ENCODE peak calls at places on chromosomes 6 and 20, in five cellular contexts. F is HepG2, A is K562, U is SK-N-SH, Q is GM12878. M is an unnamed sample.
A peak's percentile ranks its signal among the peaks of the same experiment; 100 is the strongest.

GRCh38 chr6:1388081-1388926 is 1.1 kb upstream of the FOXF2 start:
- DNase-seq in F (no peak), A (no peak), Q (no peak), U (no peak), M (no peak)

GRCh38 chr6:95294047-95294446 is 283.3 kb upstream of the MANEA start:
- DNase-seq in Q (no peak), F (no peak), U (no peak), A (no peak), M (no peak)

GRCh38 chr20:49447946-49448809 is 34.3 kb downstream of the KCNB1 start:
- DNase-seq in Q (no peak), U (no peak), A (no peak), F (no peak), M (no peak)

GRCh38 chr20:14622796-14623195 is 285.4 kb upstream of the FLRT3 start:
- DNase-seq in F (peak; percentile 27), Q (no peak), U (no peak), A (no peak), M (peak; percentile 15)

GRCh38 chr6:113586413-113586812 is 270.7 kb upstream of the MARCKS start:
- DNase-seq in U (no peak), Q (no peak), F (no peak), A (no peak), M (no peak)

GRCh38 chr6:144744720-144745119 is 459.6 kb downstream of the UTRN start:
- DNase-seq in Q (no peak), A (no peak), U (no peak), F (peak; percentile 21), M (no peak)

GRCh38 chr6:1296542-1296941 is 15.4 kb upstream of the FOXQ1 start:
- DNase-seq in U (no peak), F (no peak), Q (no peak), A (no peak), M (no peak)

GRCh38 chr6:37432916-37433656 is at the start of gene CMTR1:
- DNase-seq in A (peak; percentile 99), F (peak; percentile 85), Q (peak; percentile 83), U (peak; percentile 99), M (peak; percentile 62)

GRCh38 chr20:19407731-19408130 is 195.3 kb downstream of the SLC24A3 start:
- DNase-seq in U (no peak), A (no peak), F (no peak), Q (no peak), M (no peak)

GRCh38 chr6:37502703-37503485 is 3.2 kb upstream of the CCDC167 start:
- DNase-seq in Q (no peak), F (no peak), U (no peak), A (no peak), M (no peak)

GRCh38 chr20:47113362-47114118 is 218.9 kb downstream of the EYA2 start:
- DNase-seq in Q (no peak), F (peak; percentile 16), A (no peak), U (no peak), M (no peak)

GRCh38 chr6:134400941-134401340 is 83.0 kb upstream of the SGK1 start:
- DNase-seq in F (no peak), A (no peak), U (no peak), Q (no peak), M (no peak)

GRCh38 chr20:40984496-40984895 is 44.1 kb upstream of the TOP1 start:
- DNase-seq in A (no peak), U (no peak), F (no peak), Q (no peak), M (no peak)

GRCh38 chr6:69542494-69542893 is 254.3 kb downstream of the LMBRD1 start:
- DNase-seq in A (no peak), U (no peak), F (no peak), Q (no peak), M (no peak)

GRCh38 chr6:161976569-161976968 is 702.7 kb upstream of the AGPAT4 start:
- DNase-seq in Q (no peak), U (no peak), F (no peak), A (no peak), M (no peak)

GRCh38 chr20:36754656-36755222 is 8.8 kb upstream of the NDRG3 start:
- DNase-seq in U (peak; percentile 71), F (peak; percentile 84), A (peak; percentile 67), Q (no peak), M (peak; percentile 37)

GRCh38 chr6:210778-211177 is 81.5 kb upstream of the DUSP22 start:
- DNase-seq in A (no peak), Q (no peak), U (no peak), F (no peak), M (no peak)

DNA sequence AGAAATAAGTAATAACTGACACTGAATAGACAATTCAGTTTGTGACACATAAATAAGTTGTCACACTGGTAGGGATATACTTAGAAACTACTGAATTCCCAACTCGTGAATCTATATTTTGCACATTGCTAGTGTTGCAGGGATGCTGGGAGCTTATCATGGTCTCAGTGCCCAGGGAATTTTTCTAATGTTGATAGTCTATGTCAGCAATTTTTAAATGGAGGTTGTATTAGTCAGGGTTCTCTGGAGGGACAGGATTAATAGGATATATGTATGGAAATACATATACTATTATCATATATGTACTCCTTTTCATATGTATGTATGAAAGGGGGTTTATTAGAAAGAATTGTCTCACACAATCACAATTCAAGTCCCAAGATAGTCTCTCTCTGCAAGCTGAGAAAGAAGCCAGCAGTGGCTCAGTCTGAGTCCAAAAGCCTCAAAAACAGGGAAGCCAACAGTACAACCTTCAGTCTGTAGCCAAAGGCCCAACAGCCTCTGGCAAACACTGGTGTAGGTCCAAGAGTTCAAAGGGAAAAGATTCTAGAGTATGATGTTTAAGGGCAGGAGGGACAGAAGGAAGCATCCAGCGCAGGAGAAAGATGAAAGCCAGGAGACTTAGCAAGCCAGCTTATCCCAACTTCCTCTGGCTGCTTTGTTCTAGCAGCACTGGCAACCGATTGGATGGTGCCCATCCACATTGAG is 980.9 kb upstream of the GJE1 start:
- DNase-seq in F (no peak), A (no peak), Q (no peak), U (no peak), M (no peak)
- TF ChIP-seq ZBTB33 in F (no peak), A (no peak), Q (no peak), U (no peak), M (no peak)

DNA sequence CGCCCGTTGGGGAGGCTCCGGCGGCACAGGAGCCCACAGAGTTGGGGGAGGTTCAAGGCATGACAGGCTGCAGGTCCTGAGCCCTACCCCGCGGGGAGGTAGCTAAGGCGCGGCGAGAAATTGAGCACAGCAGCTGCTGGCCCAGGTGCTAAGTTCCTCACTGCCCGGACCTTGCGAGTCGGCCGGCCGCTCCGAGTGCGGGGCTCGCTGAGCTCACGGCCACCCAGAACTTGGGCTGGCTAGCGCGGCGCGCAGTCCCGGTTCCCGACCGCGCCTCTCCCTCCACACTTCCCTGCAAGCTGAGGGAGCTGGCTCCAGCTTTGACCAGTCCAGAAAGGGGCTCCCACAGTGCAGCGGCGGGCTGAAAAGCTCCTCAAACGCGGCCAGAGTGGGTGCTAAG is 23.9 kb upstream of the KIF13A start:
- DNase-seq in Q (no peak), U (no peak), F (no peak), A (no peak), M (no peak)
- TF ChIP-seq ZBTB33 in Q (no peak), U (no peak), F (no peak), A (no peak), M (no peak)

GRCh38 chr6:131949909-131950766 is 1.0 kb downstream of the CCN2 start:
- DNase-seq in F (peak; percentile 75), Q (no peak), U (peak; percentile 74), A (no peak), M (peak; percentile 32)
- TF ChIP-seq ZBTB33 in F (peak; percentile 57), Q (no peak), U (no peak), A (no peak), M (no peak)

DNA sequence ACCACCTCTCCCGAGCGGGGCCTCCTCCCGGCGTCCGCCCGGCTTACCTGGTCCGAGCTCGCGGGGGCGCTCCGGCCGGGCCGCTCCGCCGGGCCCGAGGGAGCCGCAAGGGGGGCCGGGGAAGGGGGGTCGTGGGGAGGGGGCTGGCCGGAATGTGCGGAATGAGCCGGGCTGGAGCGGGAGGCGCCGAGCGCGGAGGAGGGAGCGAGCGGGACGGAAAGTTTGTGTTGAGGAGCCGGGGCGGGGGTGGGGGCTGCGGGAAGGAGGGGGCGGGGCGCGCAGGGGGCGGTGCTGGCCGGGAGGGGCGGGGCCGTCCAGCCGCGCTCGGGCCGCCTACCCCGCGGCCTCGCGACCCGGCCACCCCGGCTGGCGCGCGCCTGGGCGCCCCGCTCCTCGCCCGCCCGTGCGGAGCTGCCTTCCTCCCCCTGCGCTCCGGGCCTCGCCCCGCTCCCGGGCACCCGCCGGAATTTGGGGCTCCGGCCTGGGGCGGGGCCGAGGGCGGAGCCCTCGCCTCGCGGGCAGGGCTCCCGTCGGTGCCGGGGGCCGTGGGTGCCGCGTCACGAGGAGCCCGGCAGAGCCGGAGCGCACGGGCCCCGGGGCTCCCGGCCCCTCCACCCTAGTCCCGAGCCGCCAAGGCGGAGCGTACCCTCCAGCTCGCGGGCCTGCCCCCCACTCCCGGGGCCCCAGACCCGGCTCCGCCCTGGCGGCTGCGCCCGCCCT is at the start of gene TEAD3:
- DNase-seq in F (peak; percentile 69), U (peak; percentile 97), Q (no peak), A (peak; percentile 97), M (no peak)
- TF ChIP-seq ZBTB33 in F (no peak), U (no peak), Q (no peak), A (no peak), M (no peak)

DNA sequence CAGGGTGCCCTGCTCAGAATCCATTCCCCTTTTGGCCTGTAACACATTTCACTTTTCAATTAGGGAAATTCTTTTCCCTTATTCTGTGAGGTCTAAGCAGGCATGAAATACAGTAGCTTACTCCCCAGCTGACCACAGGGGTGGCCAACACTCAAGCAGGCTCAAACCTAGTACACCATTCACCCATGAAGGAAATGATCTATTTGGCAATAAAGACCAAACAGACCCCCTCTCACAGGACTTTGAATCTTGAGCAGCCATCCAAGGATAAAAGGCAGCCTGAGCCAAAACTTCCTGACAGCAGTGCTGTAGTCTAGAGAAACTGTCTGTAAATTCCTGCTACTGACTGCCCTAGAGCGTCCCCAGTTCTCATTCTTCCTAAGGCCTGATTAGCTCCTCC is 17.7 kb downstream of the PDSS2 start:
- DNase-seq in F (no peak), U (no peak), Q (no peak), A (no peak), M (no peak)
- TF ChIP-seq ZBTB33 in F (no peak), U (no peak), Q (no peak), A (no peak), M (no peak)

GRCh38 chr20:33251496-33251895 is 15.7 kb downstream of the BPIFA1 start:
- DNase-seq in F (no peak), A (no peak), U (no peak), Q (no peak), M (no peak)

GRCh38 chr20:33246077-33246476 is 10.3 kb downstream of the BPIFA1 start:
- DNase-seq in A (no peak), U (no peak), Q (no peak), F (no peak), M (no peak)

GRCh38 chr20:33252460-33252859 is 16.7 kb downstream of the BPIFA1 start:
- DNase-seq in F (no peak), Q (no peak), A (no peak), U (no peak), M (no peak)

GRCh38 chr20:33250666-33251065 is 14.9 kb downstream of the BPIFA1 start:
- DNase-seq in A (no peak), F (no peak), Q (no peak), U (no peak), M (no peak)

DNA sequence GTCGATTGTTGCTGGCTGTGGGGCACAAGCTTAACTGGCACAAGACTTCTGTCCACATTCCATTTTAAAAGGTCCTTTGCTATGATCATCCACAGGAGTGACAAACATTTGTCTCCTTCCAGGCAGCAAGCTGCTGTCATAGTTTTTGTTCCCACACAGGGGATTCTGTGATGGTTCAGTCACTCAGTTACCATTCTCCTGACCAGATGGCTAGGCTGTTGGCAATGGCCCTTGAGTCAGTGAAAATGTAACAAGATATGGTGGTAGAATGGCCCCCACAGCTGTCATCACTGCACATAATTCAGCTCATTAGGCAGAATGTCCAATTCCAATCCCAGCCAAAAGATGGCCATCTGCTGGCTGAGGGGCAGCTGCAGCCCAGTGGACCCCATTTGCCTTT is 13.7 kb downstream of the BPIFA1 start:
- DNase-seq in A (no peak), U (no peak), F (no peak), Q (no peak), M (no peak)
- TF ChIP-seq ZBTB33 in A (no peak), U (no peak), F (no peak), Q (no peak), M (no peak)

M was measured in HCT116.